ENCODE peak calls at places on chromosomes 13 and 19, in ten cellular contexts. E is HCT116, P is uterus, W is fibroblast of lung, L is PC-9, Y is AG04449, U is A549, M is testis, N is ovary, C is astrocyte. O is an unnamed sample.

GRCh38 chr13:84433024-84433423 is 550.8 kb upstream of the SLITRK1 start:
- DNase-seq in E (no peak), P (no peak), W (peak; percentile 4), L (no peak), Y (peak; percentile 80), U (no peak), M (no peak), N (no peak), C (peak; percentile 93), O (no peak)

GRCh38 chr19:58317481-58318072 is 9.2 kb upstream of the ZSCAN22 start:
- DNase-seq in E (no peak), P (no peak), W (peak; percentile 66), L (no peak), Y (no peak), U (no peak), M (no peak), N (no peak), C (peak; percentile 47), O (no peak)

GRCh38 chr13:36313047-36313969 is 15.7 kb upstream of the CCDC169 start:
- DNase-seq in E (no peak), P (no peak), W (no peak), L (no peak), Y (no peak), U (no peak), M (no peak), N (no peak), C (no peak), O (no peak)

GRCh38 chr13:75132800-75133695 is 348.9 kb downstream of the TBC1D4 start:
- DNase-seq in E (no peak), P (no peak), W (no peak), L (no peak), Y (no peak), U (no peak), M (no peak), N (no peak), C (peak; percentile 26), O (no peak)

GRCh38 chr19:52734340-52734892 is 428 bp downstream of the ZNF611 start:
- DNase-seq in E (no peak), P (peak; percentile 21), W (no peak), L (no peak), Y (no peak), U (no peak), M (peak; percentile 18), N (peak; percentile 20), C (no peak), O (no peak)

GRCh38 chr13:24664726-24665409 is 15.3 kb upstream of the ATP12A start:
- DNase-seq in E (no peak), P (no peak), W (no peak), L (peak; percentile 31), Y (no peak), U (no peak), M (no peak), N (no peak), C (peak; percentile 73), O (no peak)

GRCh38 chr13:31629085-31629785 is 110.1 kb upstream of the RXFP2 start:
- DNase-seq in E (no peak), P (no peak), W (peak; percentile 27), L (no peak), Y (no peak), U (no peak), M (no peak), N (no peak), C (peak; percentile 56), O (no peak)

GRCh38 chr13:25300861-25301346 is 521 bp upstream of the NUP58 start:
- DNase-seq in E (no peak), P (peak; percentile 36), W (no peak), L (no peak), Y (no peak), U (no peak), M (peak; percentile 43), N (peak; percentile 28), C (no peak), O (no peak)

GRCh38 chr13:106529415-106530208 is 5.8 kb downstream of the EFNB2 start:
- DNase-seq in E (no peak), P (no peak), W (no peak), L (no peak), Y (no peak), U (no peak), M (no peak), N (no peak), C (no peak), O (no peak)

GRCh38 chr13:108215428-108215827 is at the start of gene LIG4:
- DNase-seq in E (peak; percentile 78), P (peak; percentile 91), W (peak; percentile 92), L (peak; percentile 81), Y (peak; percentile 53), U (peak; percentile 64), M (peak; percentile 91), N (peak; percentile 87), C (peak; percentile 86), O (peak; percentile 89)

GRCh38 chr13:108213946-108214345 is 1.4 kb downstream of the LIG4 start:
- DNase-seq in E (no peak), P (no peak), W (peak; percentile 20), L (no peak), Y (no peak), U (no peak), M (no peak), N (no peak), C (peak; percentile 53), O (no peak)

GRCh38 chr13:108214511-108215383 is 589 bp downstream of the LIG4 start:
- DNase-seq in E (no peak), P (peak; percentile 16), W (no peak), L (no peak), Y (no peak), U (no peak), M (peak; percentile 40), N (no peak), C (no peak), O (no peak)

GRCh38 chr13:108220042-108220441 is 1.9 kb downstream of the ABHD13 start:
- DNase-seq in E (peak; percentile 57), P (no peak), W (no peak), L (no peak), Y (no peak), U (no peak), M (no peak), N (no peak), C (no peak), O (no peak)

DNA sequence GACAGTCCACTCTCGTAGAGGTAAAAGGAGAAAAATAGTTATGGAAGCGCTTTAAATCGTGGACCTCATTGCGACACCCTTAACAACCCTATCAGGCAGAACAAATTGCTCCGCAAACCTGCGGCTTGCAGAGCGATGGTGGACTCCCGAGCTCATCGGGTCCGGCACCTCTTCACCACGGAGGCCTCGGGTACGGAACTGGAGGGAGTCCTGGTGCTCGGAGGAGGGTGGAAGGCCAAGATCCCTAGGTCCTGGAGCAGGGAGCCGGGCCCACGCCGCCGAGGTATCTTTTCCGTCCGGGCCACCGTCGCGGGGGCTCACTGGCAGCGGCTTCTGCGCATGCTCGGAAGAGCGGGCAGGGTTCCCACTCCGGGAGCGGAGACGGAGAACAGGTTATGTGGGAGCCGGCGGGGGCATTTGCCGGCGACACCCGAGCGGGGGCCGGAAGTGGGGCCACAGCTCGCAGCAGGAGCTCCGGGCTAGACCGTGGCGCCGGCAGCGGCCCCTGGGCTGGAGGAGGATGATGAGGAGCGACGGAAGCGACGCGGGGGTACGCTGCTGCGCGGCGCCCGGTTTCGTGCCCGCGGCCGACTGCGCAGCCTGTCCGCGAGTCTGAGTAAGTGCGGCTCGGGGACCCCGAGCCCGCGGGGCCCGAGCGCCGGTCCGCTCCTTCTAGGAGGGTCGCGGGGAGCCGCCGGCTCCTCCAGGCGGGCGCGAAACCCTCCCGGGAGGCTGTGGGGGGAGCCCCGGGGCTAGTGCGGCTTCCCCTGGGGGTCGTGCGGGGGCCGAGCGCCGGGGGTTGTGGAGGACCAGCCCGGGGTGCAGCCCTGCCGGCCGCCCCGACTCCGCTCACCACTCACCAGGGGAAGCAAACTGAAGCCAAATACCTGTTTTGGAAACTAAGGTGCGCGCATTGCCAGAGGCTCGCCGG is at the start of gene ABHD13:
- DNase-seq in E (peak; percentile 84), P (peak; percentile 93), W (peak; percentile 92), L (peak; percentile 90), Y (peak; percentile 34), U (peak; percentile 74), M (peak; percentile 92), N (peak; percentile 86), C (peak; percentile 75), O (peak; percentile 51)
- H3K4me3 ChIP-seq in E (peak within 1 kb of the TSS; percentile 83), P (peak within 1 kb of the TSS; percentile 94), W (peak within 1 kb of the TSS; percentile 90), L (peak within 1 kb of the TSS; percentile 96), Y (peak within 1 kb of the TSS; percentile 87), U (peak within 1 kb of the TSS; percentile 100), M (peak within 1 kb of the TSS; percentile 89), N (peak within 1 kb of the TSS; percentile 92), C (peak within 1 kb of the TSS; percentile 92), O (peak within 1 kb of the TSS; percentile 81)

GRCh38 chr19:39253374-39254149 is 4.9 kb upstream of the IFNL4 start:
- DNase-seq in E (no peak), P (no peak), W (no peak), L (no peak), Y (no peak), U (no peak), M (no peak), N (no peak), C (no peak), O (no peak)

GRCh38 chr19:39261704-39262103 is 6.5 kb upstream of the IFNL2 start:
- DNase-seq in E (no peak), P (no peak), W (no peak), L (no peak), Y (no peak), U (no peak), M (no peak), N (no peak), C (no peak), O (no peak)

GRCh38 chr19:39254539-39255345 is 6.1 kb upstream of the IFNL4 start:
- DNase-seq in E (no peak), P (no peak), W (no peak), L (no peak), Y (no peak), U (no peak), M (no peak), N (no peak), C (no peak), O (no peak)

GRCh38 chr19:39252458-39252857 is 3.8 kb upstream of the IFNL4 start:
- DNase-seq in E (no peak), P (no peak), W (no peak), L (no peak), Y (no peak), U (no peak), M (no peak), N (no peak), C (no peak), O (no peak)

GRCh38 chr19:39257227-39257626 is 8.6 kb upstream of the IFNL4 start:
- DNase-seq in E (no peak), P (no peak), W (no peak), L (no peak), Y (no peak), U (no peak), M (no peak), N (no peak), C (no peak), O (no peak)
- H3K4me3 ChIP-seq in E (no peak overlapping the region), P (no peak overlapping the region), W (no peak overlapping the region), L (no peak overlapping the region), Y (no peak overlapping the region), U (no peak overlapping the region), M (no peak overlapping the region), N (no peak overlapping the region), C (no peak overlapping the region), O (no peak overlapping the region)

GRCh38 chr19:32336259-32337111 is 8.9 kb upstream of the ZNF507 start:
- DNase-seq in E (no peak), P (peak; percentile 49), W (peak; percentile 81), L (no peak), Y (peak; percentile 12), U (no peak), M (no peak), N (no peak), C (no peak), O (peak; percentile 54)
- H3K4me3 ChIP-seq in E (no peak overlapping the region), P (no peak overlapping the region), W (peak overlapping the region; percentile 36), L (no peak overlapping the region), Y (peak overlapping the region; percentile 46), U (no peak overlapping the region), M (no peak overlapping the region), N (no peak overlapping the region), C (no peak overlapping the region), O (peak overlapping the region; percentile 39)

GRCh38 chr13:105340061-105340606 is 1195.3 kb downstream of the EFNB2 start:
- DNase-seq in E (no peak), P (no peak), W (no peak), L (no peak), Y (no peak), U (no peak), M (no peak), N (no peak), C (peak; percentile 41), O (no peak)
- H3K4me3 ChIP-seq in E (no peak overlapping the region), P (no peak overlapping the region), W (no peak overlapping the region), L (no peak overlapping the region), Y (no peak overlapping the region), U (no peak overlapping the region), M (no peak overlapping the region), N (no peak overlapping the region), C (no peak overlapping the region), O (no peak overlapping the region)

O was measured in retinal pigment epithelial cell.